ENCODE peak calls at places on chromosome 7, in four cellular contexts. One of them, this sample, is unnamed.
A peak's percentile ranks its signal among the peaks of the same experiment; 100 is the strongest.

GRCh38 chr7:27347261-27347610 is 104.6 kb downstream of the EVX1 start:
- DNase-seq in HepG2: no peak
- DNase-seq in HCT116: no peak
- DNase-seq in K562: no peak
- DNase-seq in this sample: no peak

GRCh38 chr7:83941300-83941699 is 253.3 kb downstream of the SEMA3A start:
- DNase-seq in HepG2: no peak
- DNase-seq in HCT116: no peak
- DNase-seq in K562: no peak
- DNase-seq in this sample: no peak

GRCh38 chr7:4682621-4683042 is 537 bp downstream of the FOXK1 start:
- DNase-seq in HepG2: no peak
- DNase-seq in HCT116: no peak
- DNase-seq in K562: peak; percentile 38
- DNase-seq in this sample: no peak

GRCh38 chr7:150753826-150754603 is 16.8 kb downstream of the GIMAP5 start:
- DNase-seq in HepG2: peak; percentile 16
- DNase-seq in HCT116: no peak
- DNase-seq in K562: no peak
- DNase-seq in this sample: no peak

GRCh38 chr7:125085084-125085483 is 155.5 kb upstream of the POT1 start:
- DNase-seq in HepG2: no peak
- DNase-seq in HCT116: no peak
- DNase-seq in K562: no peak
- DNase-seq in this sample: no peak

GRCh38 chr7:120742370-120742769 is 115.6 kb downstream of the TSPAN12 start:
- DNase-seq in HepG2: no peak
- DNase-seq in HCT116: no peak
- DNase-seq in K562: no peak
- DNase-seq in this sample: no peak

GRCh38 chr7:47591655-47592572 is 10.0 kb upstream of the TNS3 start:
- DNase-seq in HepG2: peak; percentile 75
- DNase-seq in HCT116: no peak
- DNase-seq in K562: no peak
- DNase-seq in this sample: no peak

GRCh38 chr7:135445690-135446089 is 64.2 kb downstream of the CNOT4 start:
- DNase-seq in HepG2: no peak
- DNase-seq in HCT116: no peak
- DNase-seq in K562: no peak
- DNase-seq in this sample: no peak

GRCh38 chr7:19000410-19000809 is 117.0 kb downstream of the TWIST1 start:
- DNase-seq in HepG2: no peak
- DNase-seq in HCT116: no peak
- DNase-seq in K562: no peak
- DNase-seq in this sample: no peak

GRCh38 chr7:29019275-29019820 is 61.2 kb upstream of the TRIL start:
- DNase-seq in HepG2: no peak
- DNase-seq in HCT116: no peak
- DNase-seq in K562: no peak
- DNase-seq in this sample: no peak

GRCh38 chr7:151094675-151095074 is 8.4 kb downstream of the AGAP3 start:
- DNase-seq in HepG2: no peak
- DNase-seq in HCT116: no peak
- DNase-seq in K562: no peak
- DNase-seq in this sample: no peak

GRCh38 chr7:140972876-140973829 is 41.6 kb downstream of the MRPS33 start:
- DNase-seq in HepG2: peak; percentile 90
- DNase-seq in HCT116: no peak
- DNase-seq in K562: no peak
- DNase-seq in this sample: no peak

GRCh38 chr7:127976056-127976455 is 55.2 kb downstream of the LRRC4 start:
- DNase-seq in HepG2: no peak
- DNase-seq in HCT116: no peak
- DNase-seq in K562: no peak
- DNase-seq in this sample: no peak

GRCh38 chr7:78221961-78222751 is 423.6 kb downstream of the PHTF2 start:
- DNase-seq in HepG2: no peak
- DNase-seq in HCT116: no peak
- DNase-seq in K562: no peak
- DNase-seq in this sample: no peak

GRCh38 chr7:2665359-2665791 is 22.6 kb upstream of the AMZ1 start:
- DNase-seq in HepG2: no peak
- DNase-seq in HCT116: no peak
- DNase-seq in K562: peak; percentile 38
- DNase-seq in this sample: no peak

GRCh38 chr7:131471605-131472004 is 84.8 kb downstream of the PODXL start:
- DNase-seq in HepG2: no peak
- DNase-seq in HCT116: no peak
- DNase-seq in K562: no peak
- DNase-seq in this sample: no peak

GRCh38 chr7:77830649-77831355 is 32.2 kb downstream of the PHTF2 start:
- DNase-seq in HepG2: no peak
- DNase-seq in HCT116: no peak
- DNase-seq in K562: no peak
- DNase-seq in this sample: no peak

GRCh38 chr7:26397786-26398435 is 106.2 kb downstream of the SNX10 start:
- DNase-seq in HepG2: no peak
- DNase-seq in HCT116: no peak
- DNase-seq in K562: peak; percentile 46
- DNase-seq in this sample: no peak

GRCh38 chr7:96388620-96389383 is 66.9 kb upstream of the SLC25A13 start:
- DNase-seq in HepG2: no peak
- DNase-seq in HCT116: no peak
- DNase-seq in K562: no peak
- DNase-seq in this sample: peak; percentile 30

GRCh38 chr7:69429817-69430501 is 168.3 kb upstream of the AUTS2 start:
- DNase-seq in HepG2: no peak
- DNase-seq in HCT116: no peak
- DNase-seq in K562: no peak
- DNase-seq in this sample: no peak
- TF ChIP-seq TCF7L2 in HepG2: no peak
- TF ChIP-seq TCF7L2 in HCT116: no peak
- TF ChIP-seq TCF7L2 in K562: no peak
- TF ChIP-seq TCF7L2 in this sample: no peak

GRCh38 chr7:51270965-51271364 is 45.6 kb downstream of the COBL start:
- DNase-seq in HepG2: no peak
- DNase-seq in HCT116: no peak
- DNase-seq in K562: no peak
- DNase-seq in this sample: no peak

GRCh38 chr7:51269321-51269720 is 47.3 kb downstream of the COBL start:
- DNase-seq in HepG2: no peak
- DNase-seq in HCT116: no peak
- DNase-seq in K562: no peak
- DNase-seq in this sample: no peak

GRCh38 chr7:51268859-51269258 is 47.8 kb downstream of the COBL start:
- DNase-seq in HepG2: no peak
- DNase-seq in HCT116: no peak
- DNase-seq in K562: no peak
- DNase-seq in this sample: no peak

GRCh38 chr7:51267169-51267568 is 49.4 kb downstream of the COBL start:
- DNase-seq in HepG2: no peak
- DNase-seq in HCT116: no peak
- DNase-seq in K562: no peak
- DNase-seq in this sample: no peak

GRCh38 chr7:51269911-51270310 is 46.7 kb downstream of the COBL start:
- DNase-seq in HepG2: no peak
- DNase-seq in HCT116: no peak
- DNase-seq in K562: no peak
- DNase-seq in this sample: no peak
- H3K4me3 ChIP-seq in HepG2: no peak overlapping the region
- H3K4me3 ChIP-seq in HCT116: no peak overlapping the region
- H3K4me3 ChIP-seq in K562: no peak overlapping the region
- H3K4me3 ChIP-seq in this sample: no peak overlapping the region

GRCh38 chr7:100630066-100630465 is 11.3 kb downstream of the TFR2 start:
- DNase-seq in HepG2: no peak
- DNase-seq in HCT116: no peak
- DNase-seq in K562: no peak
- DNase-seq in this sample: no peak

GRCh38 chr7:100627238-100627549 is 14.2 kb downstream of the TFR2 start:
- DNase-seq in HepG2: no peak
- DNase-seq in HCT116: no peak
- DNase-seq in K562: no peak
- DNase-seq in this sample: no peak

GRCh38 chr7:100629117-100629711 is 12.1 kb downstream of the TFR2 start:
- DNase-seq in HepG2: no peak
- DNase-seq in HCT116: peak; percentile 28
- DNase-seq in K562: peak; percentile 59
- DNase-seq in this sample: no peak

GRCh38 chr7:100632951-100633717 is 8.2 kb downstream of the TFR2 start:
- DNase-seq in HepG2: no peak
- DNase-seq in HCT116: no peak
- DNase-seq in K562: no peak
- DNase-seq in this sample: no peak
- TF ChIP-seq SIN3A in HepG2: no peak
- TF ChIP-seq SIN3A in HCT116: no peak
- TF ChIP-seq SIN3A in K562: no peak
- TF ChIP-seq SIN3A in this sample: no peak

GRCh38 chr7:159076340-159076739 is 68.3 kb downstream of the VIPR2 start:
- DNase-seq in HepG2: no peak
- DNase-seq in HCT116: no peak
- DNase-seq in K562: no peak
- DNase-seq in this sample: no peak

GRCh38 chr7:159078193-159078910 is 66.3 kb downstream of the VIPR2 start:
- DNase-seq in HepG2: no peak
- DNase-seq in HCT116: no peak
- DNase-seq in K562: no peak
- DNase-seq in this sample: no peak

GRCh38 chr7:159075563-159076238 is 69.0 kb downstream of the VIPR2 start:
- DNase-seq in HepG2: no peak
- DNase-seq in HCT116: no peak
- DNase-seq in K562: no peak
- DNase-seq in this sample: no peak

GRCh38 chr7:159083001-159083697 is 61.5 kb downstream of the VIPR2 start:
- DNase-seq in HepG2: no peak
- DNase-seq in HCT116: no peak
- DNase-seq in K562: no peak
- DNase-seq in this sample: no peak

GRCh38 chr7:159078911-159079270 is 65.8 kb downstream of the VIPR2 start:
- DNase-seq in HepG2: no peak
- DNase-seq in HCT116: no peak
- DNase-seq in K562: no peak
- DNase-seq in this sample: no peak
- TF ChIP-seq TCF7L2 in HepG2: no peak
- TF ChIP-seq TCF7L2 in HCT116: no peak
- TF ChIP-seq TCF7L2 in K562: no peak
- TF ChIP-seq TCF7L2 in this sample: no peak

DNA sequence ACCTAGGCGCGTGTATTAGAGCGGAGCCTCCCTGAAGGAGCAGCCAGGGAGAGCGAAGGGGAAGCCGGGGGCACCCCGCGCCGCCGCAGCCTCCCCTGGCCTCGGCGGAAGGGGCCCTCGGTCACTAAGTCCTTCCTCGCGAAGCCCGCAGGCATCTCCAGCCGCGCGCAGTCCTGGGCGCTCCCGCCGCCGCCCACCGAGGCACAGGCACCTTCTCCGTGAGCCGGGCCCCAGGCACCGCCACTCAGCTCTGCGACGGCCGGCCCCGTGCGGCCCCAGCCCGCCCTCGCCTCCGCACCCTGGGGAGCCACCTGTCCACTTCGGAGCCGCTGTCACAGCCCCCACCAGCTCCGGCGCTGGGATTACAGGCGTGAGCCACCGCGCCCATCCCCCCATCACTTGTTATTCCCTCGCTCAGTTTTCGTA is 80.8 kb downstream of the ZNF467 start:
- DNase-seq in HepG2: no peak
- DNase-seq in HCT116: no peak
- DNase-seq in K562: no peak
- DNase-seq in this sample: no peak
- H3K4me3 ChIP-seq in HepG2: peak overlapping the region; percentile 56
- H3K4me3 ChIP-seq in HCT116: no peak overlapping the region
- H3K4me3 ChIP-seq in K562: no peak overlapping the region
- H3K4me3 ChIP-seq in this sample: no peak overlapping the region

GRCh38 chr7:117020605-117021002 is 67.3 kb downstream of the ST7 start:
- DNase-seq in HepG2: no peak
- DNase-seq in HCT116: no peak
- DNase-seq in K562: no peak
- DNase-seq in this sample: no peak

GRCh38 chr7:117018713-117019112 is 65.4 kb downstream of the ST7 start:
- DNase-seq in HepG2: no peak
- DNase-seq in HCT116: no peak
- DNase-seq in K562: no peak
- DNase-seq in this sample: no peak

GRCh38 chr7:117021366-117021765 is 68.1 kb downstream of the ST7 start:
- DNase-seq in HepG2: no peak
- DNase-seq in HCT116: no peak
- DNase-seq in K562: no peak
- DNase-seq in this sample: no peak

GRCh38 chr7:117019287-117019686 is 66.0 kb downstream of the ST7 start:
- DNase-seq in HepG2: no peak
- DNase-seq in HCT116: peak; percentile 21
- DNase-seq in K562: no peak
- DNase-seq in this sample: no peak

GRCh38 chr7:117019786-117020604 is 66.7 kb downstream of the ST7 start:
- DNase-seq in HepG2: no peak
- DNase-seq in HCT116: peak; percentile 54
- DNase-seq in K562: no peak
- DNase-seq in this sample: peak; percentile 51
- TF ChIP-seq SIN3A in HepG2: no peak
- TF ChIP-seq SIN3A in HCT116: no peak
- TF ChIP-seq SIN3A in K562: no peak
- TF ChIP-seq SIN3A in this sample: no peak

This sample was measured in Panc1.